ENCODE peak calls at places on chromosomes 12 and 14, in five cellular contexts. One of them, this sample, is unnamed. For H3K4me1, the result is how much of the 10 kb centered on the place peaks cover.

GRCh38 chr14:104886690-104887622 is 21.9 kb downstream of the CEP170B start:
- DNase-seq in suprapubic skin: peak
- DNase-seq in lower lobe of right lung: peak
- DNase-seq in BE2C: peak
- DNase-seq in keratinocyte: no peak
- DNase-seq in this sample: peak

GRCh38 chr14:34775922-34776321 is 61.5 kb upstream of the CFL2 start:
- DNase-seq in lower lobe of right lung: no peak
- DNase-seq in suprapubic skin: no peak
- DNase-seq in keratinocyte: no peak
- DNase-seq in BE2C: no peak
- DNase-seq in this sample: no peak

GRCh38 chr14:75941030-75941429 is 40.8 kb downstream of the TGFB3 start:
- DNase-seq in suprapubic skin: no peak
- DNase-seq in lower lobe of right lung: no peak
- DNase-seq in keratinocyte: no peak
- DNase-seq in BE2C: peak
- DNase-seq in this sample: no peak

GRCh38 chr14:22469541-22470303 is 119.3 kb downstream of the DAD1 start:
- DNase-seq in keratinocyte: no peak
- DNase-seq in suprapubic skin: no peak
- DNase-seq in lower lobe of right lung: no peak
- DNase-seq in BE2C: no peak
- DNase-seq in this sample: no peak

GRCh38 chr12:57836442-57837375 is 9.8 kb downstream of the CTDSP2 start:
- DNase-seq in suprapubic skin: no peak
- DNase-seq in BE2C: no peak
- DNase-seq in lower lobe of right lung: no peak
- DNase-seq in keratinocyte: no peak
- DNase-seq in this sample: no peak

GRCh38 chr14:58118097-58118496 is 33.9 kb downstream of the ARMH4 start:
- DNase-seq in BE2C: no peak
- DNase-seq in lower lobe of right lung: no peak
- DNase-seq in suprapubic skin: no peak
- DNase-seq in keratinocyte: no peak
- DNase-seq in this sample: no peak

GRCh38 chr14:59037086-59037485 is 151.4 kb upstream of the DAAM1 start:
- DNase-seq in BE2C: no peak
- DNase-seq in keratinocyte: no peak
- DNase-seq in suprapubic skin: no peak
- DNase-seq in lower lobe of right lung: no peak
- DNase-seq in this sample: no peak

GRCh38 chr12:121789800-121790748 is 3.4 kb downstream of the RHOF start:
- DNase-seq in lower lobe of right lung: peak
- DNase-seq in suprapubic skin: peak
- DNase-seq in keratinocyte: no peak
- DNase-seq in BE2C: peak
- DNase-seq in this sample: no peak

GRCh38 chr14:57692671-57693070 is 173.2 kb downstream of the SLC35F4 start:
- DNase-seq in BE2C: no peak
- DNase-seq in suprapubic skin: no peak
- DNase-seq in lower lobe of right lung: no peak
- DNase-seq in keratinocyte: peak
- DNase-seq in this sample: no peak

GRCh38 chr12:94078138-94078723 is 70.1 kb upstream of the PLXNC1 start:
- DNase-seq in lower lobe of right lung: no peak
- DNase-seq in suprapubic skin: no peak
- DNase-seq in keratinocyte: no peak
- DNase-seq in BE2C: no peak
- DNase-seq in this sample: no peak

GRCh38 chr12:10673660-10674384 is at the start of gene STYK1:
- DNase-seq in keratinocyte: peak
- DNase-seq in lower lobe of right lung: peak
- DNase-seq in BE2C: peak
- DNase-seq in suprapubic skin: peak
- DNase-seq in this sample: peak

GRCh38 chr14:101252443-101253214 is 308.7 kb upstream of the DIO3 start:
- DNase-seq in BE2C: no peak
- DNase-seq in lower lobe of right lung: no peak
- DNase-seq in suprapubic skin: no peak
- DNase-seq in keratinocyte: no peak
- DNase-seq in this sample: no peak

GRCh38 chr14:78341827-78342389 is 171.7 kb downstream of the NRXN3 start:
- DNase-seq in keratinocyte: no peak
- DNase-seq in lower lobe of right lung: no peak
- DNase-seq in BE2C: no peak
- DNase-seq in suprapubic skin: no peak
- DNase-seq in this sample: no peak

GRCh38 chr14:52907949-52908348 is 42.9 kb downstream of the FERMT2 start:
- DNase-seq in lower lobe of right lung: no peak
- DNase-seq in BE2C: no peak
- DNase-seq in keratinocyte: no peak
- DNase-seq in suprapubic skin: no peak
- DNase-seq in this sample: no peak

GRCh38 chr12:51907083-51907863 is at the start of gene ACVRL1:
- DNase-seq in keratinocyte: no peak
- DNase-seq in lower lobe of right lung: peak
- DNase-seq in suprapubic skin: peak
- DNase-seq in BE2C: no peak
- DNase-seq in this sample: peak

GRCh38 chr14:56423591-56423991 is 156.0 kb upstream of the TMEM260 start:
- DNase-seq in BE2C: no peak
- DNase-seq in suprapubic skin: no peak
- DNase-seq in lower lobe of right lung: no peak
- DNase-seq in keratinocyte: no peak
- DNase-seq in this sample: no peak

GRCh38 chr12:38385492-38385864 is 68.9 kb downstream of the ALG10B start:
- DNase-seq in suprapubic skin: no peak
- DNase-seq in lower lobe of right lung: no peak
- DNase-seq in keratinocyte: no peak
- DNase-seq in BE2C: no peak
- DNase-seq in this sample: no peak

GRCh38 chr14:103819503-103820307 is 27.7 kb downstream of the PPP1R13B start:
- DNase-seq in lower lobe of right lung: peak
- DNase-seq in suprapubic skin: peak
- DNase-seq in BE2C: peak
- DNase-seq in keratinocyte: no peak
- DNase-seq in this sample: no peak

GRCh38 chr12:20450591-20450990 is 82.3 kb downstream of the PDE3A start:
- DNase-seq in BE2C: no peak
- DNase-seq in keratinocyte: no peak
- DNase-seq in suprapubic skin: no peak
- DNase-seq in lower lobe of right lung: no peak
- DNase-seq in this sample: no peak

GRCh38 chr12:51009038-51009437 is 17.1 kb downstream of the SLC11A2 start:
- DNase-seq in suprapubic skin: peak
- DNase-seq in keratinocyte: no peak
- DNase-seq in BE2C: no peak
- DNase-seq in lower lobe of right lung: peak
- DNase-seq in this sample: no peak

GRCh38 chr12:3518902-3519301 is 27.9 kb downstream of the PRMT8 start:
- DNase-seq in suprapubic skin: no peak
- DNase-seq in BE2C: no peak
- DNase-seq in keratinocyte: no peak
- DNase-seq in lower lobe of right lung: no peak
- DNase-seq in this sample: no peak
- H3K4me1 ChIP-seq in suprapubic skin: under half
- H3K4me1 ChIP-seq in BE2C: under half
- H3K4me1 ChIP-seq in keratinocyte: under half
- H3K4me1 ChIP-seq in lower lobe of right lung: under half
- H3K4me1 ChIP-seq in this sample: under half

DNA sequence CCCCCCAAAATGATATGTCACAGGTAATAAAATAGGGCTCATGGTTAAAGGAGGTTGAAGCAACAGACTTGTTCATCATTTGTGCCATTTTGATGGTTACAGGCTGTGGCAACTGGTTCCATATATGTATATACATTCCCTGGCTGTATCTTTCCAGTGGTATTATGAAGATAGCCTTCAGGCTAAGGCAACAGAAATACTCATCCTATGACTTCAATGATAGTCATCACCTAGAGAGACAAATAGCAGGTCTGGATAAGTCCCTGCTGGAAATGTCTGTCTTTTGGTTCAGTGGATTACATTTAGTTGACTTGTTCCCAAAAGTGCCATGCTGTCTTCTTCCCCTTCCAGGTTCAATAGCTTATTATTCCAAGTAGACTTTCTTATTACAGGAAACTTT is 997.4 kb downstream of the FLRT2 start:
- DNase-seq in lower lobe of right lung: no peak
- DNase-seq in keratinocyte: peak
- DNase-seq in suprapubic skin: no peak
- DNase-seq in BE2C: no peak
- DNase-seq in this sample: no peak
- H3K4me1 ChIP-seq in lower lobe of right lung: under half
- H3K4me1 ChIP-seq in keratinocyte: under half
- H3K4me1 ChIP-seq in suprapubic skin: under half
- H3K4me1 ChIP-seq in BE2C: under half
- H3K4me1 ChIP-seq in this sample: under half

DNA sequence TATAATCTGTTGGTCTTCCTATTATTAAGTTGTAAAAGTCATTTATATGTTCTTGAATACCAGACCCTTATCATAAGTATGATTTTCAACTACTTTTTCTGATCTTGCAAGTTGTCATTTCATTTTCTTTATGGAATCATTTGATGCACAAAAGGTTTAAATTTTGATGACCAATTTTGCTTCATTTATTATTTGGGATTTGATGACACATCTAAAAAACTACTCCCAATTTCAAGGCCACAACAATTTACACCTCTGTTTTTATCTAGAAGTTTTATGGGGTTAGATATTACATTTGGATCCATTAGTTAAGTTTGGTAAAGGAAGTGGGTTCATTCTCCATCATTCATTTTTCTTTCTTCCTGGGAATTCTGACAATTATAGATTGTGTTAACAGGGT is 259.2 kb downstream of the LRFN5 start:
- DNase-seq in suprapubic skin: no peak
- DNase-seq in keratinocyte: no peak
- DNase-seq in lower lobe of right lung: no peak
- DNase-seq in BE2C: no peak
- DNase-seq in this sample: no peak
- H3K4me1 ChIP-seq in suprapubic skin: under half
- H3K4me1 ChIP-seq in keratinocyte: under half
- H3K4me1 ChIP-seq in lower lobe of right lung: under half
- H3K4me1 ChIP-seq in BE2C: under half
- H3K4me1 ChIP-seq in this sample: under half

GRCh38 chr12:120538281-120539156 is 4.4 kb downstream of the RNF10 start:
- DNase-seq in BE2C: no peak
- DNase-seq in suprapubic skin: no peak
- DNase-seq in keratinocyte: no peak
- DNase-seq in lower lobe of right lung: peak
- DNase-seq in this sample: no peak
- H3K4me1 ChIP-seq in BE2C: under half
- H3K4me1 ChIP-seq in suprapubic skin: half or more
- H3K4me1 ChIP-seq in keratinocyte: under half
- H3K4me1 ChIP-seq in lower lobe of right lung: half or more
- H3K4me1 ChIP-seq in this sample: under half

GRCh38 chr12:65929641-65930040 is 105.4 kb downstream of the HMGA2 start:
- DNase-seq in lower lobe of right lung: no peak
- DNase-seq in suprapubic skin: no peak
- DNase-seq in BE2C: no peak
- DNase-seq in keratinocyte: no peak
- DNase-seq in this sample: no peak

GRCh38 chr12:65922077-65922476 is 97.8 kb downstream of the HMGA2 start:
- DNase-seq in keratinocyte: no peak
- DNase-seq in lower lobe of right lung: no peak
- DNase-seq in suprapubic skin: no peak
- DNase-seq in BE2C: no peak
- DNase-seq in this sample: no peak

GRCh38 chr12:65923228-65923627 is 98.9 kb downstream of the HMGA2 start:
- DNase-seq in lower lobe of right lung: no peak
- DNase-seq in keratinocyte: no peak
- DNase-seq in suprapubic skin: no peak
- DNase-seq in BE2C: no peak
- DNase-seq in this sample: no peak

GRCh38 chr12:65926119-65927004 is 102.1 kb downstream of the HMGA2 start:
- DNase-seq in BE2C: no peak
- DNase-seq in suprapubic skin: no peak
- DNase-seq in keratinocyte: no peak
- DNase-seq in lower lobe of right lung: no peak
- DNase-seq in this sample: no peak

DNA sequence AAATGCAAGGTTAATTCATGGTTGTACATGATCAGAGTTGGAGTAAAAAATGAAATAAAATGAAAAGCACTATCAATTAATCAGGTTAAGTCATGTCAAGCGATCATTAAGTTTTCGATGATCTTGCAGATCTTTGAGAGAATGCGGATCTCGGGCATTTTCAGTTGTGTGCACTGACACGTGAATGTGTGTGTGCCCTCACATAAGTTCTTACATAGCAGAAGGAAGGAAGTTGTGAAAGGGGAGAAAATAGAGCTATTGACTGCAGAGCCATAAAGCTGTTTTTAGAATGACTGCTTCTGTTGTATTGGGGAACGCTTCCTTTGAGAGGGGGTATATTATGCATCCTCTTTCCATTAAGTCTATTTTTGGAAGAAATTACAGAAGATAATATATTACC is 101.3 kb downstream of the HMGA2 start:
- DNase-seq in BE2C: no peak
- DNase-seq in keratinocyte: no peak
- DNase-seq in suprapubic skin: no peak
- DNase-seq in lower lobe of right lung: no peak
- DNase-seq in this sample: no peak
- H3K4me1 ChIP-seq in BE2C: under half
- H3K4me1 ChIP-seq in keratinocyte: under half
- H3K4me1 ChIP-seq in suprapubic skin: under half
- H3K4me1 ChIP-seq in lower lobe of right lung: under half
- H3K4me1 ChIP-seq in this sample: under half

GRCh38 chr14:89364316-89364715 is 52.7 kb downstream of the FOXN3 start:
- DNase-seq in keratinocyte: no peak
- DNase-seq in lower lobe of right lung: no peak
- DNase-seq in BE2C: no peak
- DNase-seq in suprapubic skin: no peak
- DNase-seq in this sample: no peak
- H3K4me1 ChIP-seq in keratinocyte: under half
- H3K4me1 ChIP-seq in lower lobe of right lung: half or more
- H3K4me1 ChIP-seq in BE2C: under half
- H3K4me1 ChIP-seq in suprapubic skin: under half
- H3K4me1 ChIP-seq in this sample: under half

DNA sequence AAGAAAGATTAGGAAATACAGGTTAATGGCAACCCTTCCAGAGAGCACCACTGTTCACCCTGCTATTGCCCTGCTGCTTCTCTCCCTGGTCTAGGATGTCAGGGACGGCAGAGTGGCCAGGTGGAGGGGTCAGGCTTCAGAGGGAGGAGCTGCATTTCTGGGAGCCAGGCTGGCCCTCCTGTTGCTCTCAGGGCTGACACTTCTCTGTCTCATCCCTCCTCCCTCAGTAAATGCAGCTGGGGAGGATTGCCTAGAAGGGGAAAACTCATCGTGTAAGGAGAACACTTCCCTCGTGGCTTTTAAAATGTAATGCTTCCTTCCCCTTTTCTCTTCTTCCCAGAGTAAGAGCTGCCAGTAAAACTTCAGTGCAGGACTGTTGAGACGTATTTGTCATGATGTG is 20.8 kb downstream of the SUSD6 start:
- DNase-seq in keratinocyte: no peak
- DNase-seq in lower lobe of right lung: no peak
- DNase-seq in BE2C: no peak
- DNase-seq in suprapubic skin: no peak
- DNase-seq in this sample: no peak
- H3K4me1 ChIP-seq in keratinocyte: under half
- H3K4me1 ChIP-seq in lower lobe of right lung: half or more
- H3K4me1 ChIP-seq in BE2C: under half
- H3K4me1 ChIP-seq in suprapubic skin: half or more
- H3K4me1 ChIP-seq in this sample: under half

This sample was measured in RWPE2.